ENCODE peak calls at places on chromosomes 11 and 22, in eight cellular contexts. One of them, this sample, is unnamed.

GRCh38 chr11:69705901-69706787 is 2.3 kb upstream of the FGF19 start:
- DNase-seq in T-helper 9 cell: no peak
- DNase-seq in germinal center: no peak
- DNase-seq in HAP-1: no peak
- DNase-seq in HuH-7.5: peak
- DNase-seq in SW480: no peak
- DNase-seq in neural crest cell: no peak
- DNase-seq in choroid plexus epithelial cell: no peak
- DNase-seq in this sample: no peak

GRCh38 chr11:63762662-63763505 is 5.7 kb downstream of the ZFTA start:
- DNase-seq in neural crest cell: peak
- DNase-seq in choroid plexus epithelial cell: no peak
- DNase-seq in T-helper 9 cell: no peak
- DNase-seq in germinal center: no peak
- DNase-seq in SW480: peak
- DNase-seq in HuH-7.5: no peak
- DNase-seq in HAP-1: peak
- DNase-seq in this sample: no peak

GRCh38 chr11:116109228-116109627 is 605.0 kb upstream of the CADM1 start:
- DNase-seq in T-helper 9 cell: no peak
- DNase-seq in HuH-7.5: no peak
- DNase-seq in SW480: peak
- DNase-seq in neural crest cell: no peak
- DNase-seq in choroid plexus epithelial cell: peak
- DNase-seq in HAP-1: no peak
- DNase-seq in germinal center: no peak
- DNase-seq in this sample: no peak

GRCh38 chr22:42619261-42620063 is 4.8 kb upstream of the POLDIP3 start:
- DNase-seq in SW480: no peak
- DNase-seq in HAP-1: no peak
- DNase-seq in neural crest cell: no peak
- DNase-seq in HuH-7.5: no peak
- DNase-seq in choroid plexus epithelial cell: no peak
- DNase-seq in T-helper 9 cell: no peak
- DNase-seq in germinal center: no peak
- DNase-seq in this sample: no peak

GRCh38 chr11:105393326-105393725 is 216.5 kb upstream of the GRIA4 start:
- DNase-seq in neural crest cell: no peak
- DNase-seq in T-helper 9 cell: no peak
- DNase-seq in HAP-1: no peak
- DNase-seq in germinal center: no peak
- DNase-seq in SW480: no peak
- DNase-seq in choroid plexus epithelial cell: no peak
- DNase-seq in HuH-7.5: no peak
- DNase-seq in this sample: no peak

GRCh38 chr22:45305456-45306065 is 4.2 kb upstream of the FAM118A start:
- DNase-seq in SW480: peak
- DNase-seq in HuH-7.5: no peak
- DNase-seq in T-helper 9 cell: no peak
- DNase-seq in HAP-1: no peak
- DNase-seq in neural crest cell: no peak
- DNase-seq in choroid plexus epithelial cell: no peak
- DNase-seq in germinal center: no peak
- DNase-seq in this sample: no peak

GRCh38 chr11:75705541-75705940 is 12.1 kb upstream of the MOGAT2 start:
- DNase-seq in neural crest cell: no peak
- DNase-seq in SW480: no peak
- DNase-seq in T-helper 9 cell: no peak
- DNase-seq in HuH-7.5: no peak
- DNase-seq in choroid plexus epithelial cell: no peak
- DNase-seq in germinal center: no peak
- DNase-seq in HAP-1: no peak
- DNase-seq in this sample: no peak

GRCh38 chr11:36530840-36531239 is 20.8 kb upstream of the TRAF6 start:
- DNase-seq in germinal center: no peak
- DNase-seq in HuH-7.5: no peak
- DNase-seq in neural crest cell: no peak
- DNase-seq in HAP-1: no peak
- DNase-seq in T-helper 9 cell: no peak
- DNase-seq in SW480: no peak
- DNase-seq in choroid plexus epithelial cell: no peak
- DNase-seq in this sample: no peak

GRCh38 chr22:46652081-46652929 is 32.1 kb downstream of the GRAMD4 start:
- DNase-seq in HuH-7.5: peak
- DNase-seq in choroid plexus epithelial cell: peak
- DNase-seq in SW480: no peak
- DNase-seq in neural crest cell: no peak
- DNase-seq in HAP-1: no peak
- DNase-seq in germinal center: no peak
- DNase-seq in T-helper 9 cell: no peak
- DNase-seq in this sample: no peak

GRCh38 chr11:47508595-47509555 is 44.1 kb downstream of the CELF1 start:
- DNase-seq in choroid plexus epithelial cell: no peak
- DNase-seq in HAP-1: no peak
- DNase-seq in neural crest cell: no peak
- DNase-seq in SW480: no peak
- DNase-seq in HuH-7.5: no peak
- DNase-seq in germinal center: no peak
- DNase-seq in T-helper 9 cell: no peak
- DNase-seq in this sample: no peak

GRCh38 chr22:49753961-49754673 is 73.6 kb downstream of the BRD1 start:
- DNase-seq in choroid plexus epithelial cell: no peak
- DNase-seq in neural crest cell: no peak
- DNase-seq in HuH-7.5: no peak
- DNase-seq in germinal center: no peak
- DNase-seq in HAP-1: no peak
- DNase-seq in T-helper 9 cell: no peak
- DNase-seq in SW480: no peak
- DNase-seq in this sample: no peak

GRCh38 chr11:76662656-76663460 is 7.7 kb downstream of the LRRC32 start:
- DNase-seq in HAP-1: no peak
- DNase-seq in choroid plexus epithelial cell: no peak
- DNase-seq in germinal center: no peak
- DNase-seq in T-helper 9 cell: no peak
- DNase-seq in SW480: no peak
- DNase-seq in neural crest cell: no peak
- DNase-seq in HuH-7.5: no peak
- DNase-seq in this sample: no peak

GRCh38 chr11:13126430-13126829 is 117.3 kb downstream of the RASSF10 start:
- DNase-seq in HAP-1: no peak
- DNase-seq in T-helper 9 cell: no peak
- DNase-seq in HuH-7.5: no peak
- DNase-seq in SW480: peak
- DNase-seq in choroid plexus epithelial cell: peak
- DNase-seq in germinal center: no peak
- DNase-seq in neural crest cell: no peak
- DNase-seq in this sample: no peak

GRCh38 chr11:61279934-61280656 is 15.0 kb downstream of the VWCE start:
- DNase-seq in HAP-1: no peak
- DNase-seq in choroid plexus epithelial cell: no peak
- DNase-seq in neural crest cell: no peak
- DNase-seq in T-helper 9 cell: no peak
- DNase-seq in SW480: no peak
- DNase-seq in germinal center: no peak
- DNase-seq in HuH-7.5: no peak
- DNase-seq in this sample: no peak

GRCh38 chr11:68146704-68147474 is 25.7 kb upstream of the CHKA start:
- DNase-seq in germinal center: no peak
- DNase-seq in choroid plexus epithelial cell: peak
- DNase-seq in HuH-7.5: peak
- DNase-seq in T-helper 9 cell: no peak
- DNase-seq in neural crest cell: no peak
- DNase-seq in SW480: peak
- DNase-seq in HAP-1: no peak
- DNase-seq in this sample: no peak

GRCh38 chr22:27768027-27768640 is 33.4 kb downstream of the MN1 start:
- DNase-seq in HuH-7.5: no peak
- DNase-seq in T-helper 9 cell: no peak
- DNase-seq in neural crest cell: no peak
- DNase-seq in HAP-1: no peak
- DNase-seq in SW480: no peak
- DNase-seq in choroid plexus epithelial cell: no peak
- DNase-seq in germinal center: no peak
- DNase-seq in this sample: no peak

GRCh38 chr11:128509990-128510389 is 77.4 kb downstream of the ETS1 start:
- DNase-seq in SW480: no peak
- DNase-seq in choroid plexus epithelial cell: peak
- DNase-seq in HAP-1: no peak
- DNase-seq in germinal center: no peak
- DNase-seq in neural crest cell: no peak
- DNase-seq in HuH-7.5: no peak
- DNase-seq in T-helper 9 cell: no peak
- DNase-seq in this sample: no peak

GRCh38 chr11:80698646-80699045 is 1257.8 kb upstream of the TENM4 start:
- DNase-seq in germinal center: no peak
- DNase-seq in SW480: no peak
- DNase-seq in HuH-7.5: no peak
- DNase-seq in neural crest cell: no peak
- DNase-seq in HAP-1: no peak
- DNase-seq in choroid plexus epithelial cell: no peak
- DNase-seq in T-helper 9 cell: no peak
- DNase-seq in this sample: no peak

GRCh38 chr22:23457586-23457985 is 122.5 kb downstream of the IGLL1 start:
- DNase-seq in T-helper 9 cell: no peak
- DNase-seq in neural crest cell: no peak
- DNase-seq in SW480: no peak
- DNase-seq in choroid plexus epithelial cell: no peak
- DNase-seq in HuH-7.5: no peak
- DNase-seq in germinal center: peak
- DNase-seq in HAP-1: no peak
- DNase-seq in this sample: no peak

GRCh38 chr11:16321148-16321547 is 35.2 kb downstream of the SOX6 start:
- DNase-seq in HAP-1: no peak
- DNase-seq in germinal center: no peak
- DNase-seq in T-helper 9 cell: no peak
- DNase-seq in HuH-7.5: no peak
- DNase-seq in SW480: no peak
- DNase-seq in neural crest cell: no peak
- DNase-seq in choroid plexus epithelial cell: no peak
- DNase-seq in this sample: no peak

GRCh38 chr22:47693606-47694005 is 931.2 kb downstream of the TBC1D22A start:
- DNase-seq in neural crest cell: no peak
- DNase-seq in HAP-1: no peak
- DNase-seq in choroid plexus epithelial cell: no peak
- DNase-seq in germinal center: no peak
- DNase-seq in SW480: no peak
- DNase-seq in HuH-7.5: no peak
- DNase-seq in T-helper 9 cell: no peak
- DNase-seq in this sample: no peak

GRCh38 chr11:122019908-122020694 is 95.9 kb downstream of the BLID start:
- DNase-seq in HuH-7.5: no peak
- DNase-seq in choroid plexus epithelial cell: no peak
- DNase-seq in T-helper 9 cell: no peak
- DNase-seq in SW480: no peak
- DNase-seq in neural crest cell: no peak
- DNase-seq in germinal center: no peak
- DNase-seq in HAP-1: no peak
- DNase-seq in this sample: no peak

GRCh38 chr11:130451261-130452019 is 3.0 kb downstream of the ADAMTS15 start:
- DNase-seq in HAP-1: no peak
- DNase-seq in T-helper 9 cell: no peak
- DNase-seq in SW480: no peak
- DNase-seq in HuH-7.5: no peak
- DNase-seq in choroid plexus epithelial cell: peak
- DNase-seq in germinal center: no peak
- DNase-seq in neural crest cell: no peak
- DNase-seq in this sample: peak

GRCh38 chr11:125762445-125762844 is 16.2 kb downstream of the PATE2 start:
- DNase-seq in HuH-7.5: no peak
- DNase-seq in germinal center: no peak
- DNase-seq in HAP-1: no peak
- DNase-seq in neural crest cell: no peak
- DNase-seq in SW480: no peak
- DNase-seq in T-helper 9 cell: no peak
- DNase-seq in choroid plexus epithelial cell: no peak
- DNase-seq in this sample: no peak

GRCh38 chr11:9858218-9858617 is 194.3 kb downstream of the SWAP70 start:
- DNase-seq in HAP-1: no peak
- DNase-seq in HuH-7.5: no peak
- DNase-seq in neural crest cell: no peak
- DNase-seq in T-helper 9 cell: no peak
- DNase-seq in choroid plexus epithelial cell: no peak
- DNase-seq in SW480: no peak
- DNase-seq in germinal center: no peak
- DNase-seq in this sample: no peak

GRCh38 chr11:120956710-120957500 is 67.0 kb upstream of the TBCEL start:
- DNase-seq in HAP-1: no peak
- DNase-seq in choroid plexus epithelial cell: no peak
- DNase-seq in HuH-7.5: no peak
- DNase-seq in T-helper 9 cell: no peak
- DNase-seq in neural crest cell: no peak
- DNase-seq in SW480: no peak
- DNase-seq in germinal center: no peak
- DNase-seq in this sample: no peak

GRCh38 chr11:69429716-69430491 is 51.6 kb upstream of the LINC01488 start:
- DNase-seq in T-helper 9 cell: no peak
- DNase-seq in SW480: no peak
- DNase-seq in choroid plexus epithelial cell: no peak
- DNase-seq in neural crest cell: no peak
- DNase-seq in HuH-7.5: no peak
- DNase-seq in germinal center: no peak
- DNase-seq in HAP-1: no peak
- DNase-seq in this sample: no peak